ENCODE peak calls at places on chromosomes 13 and 19, in eight cellular contexts. Y, G, E, U, A, L, K and M are unnamed samples.

GRCh38 chr19:55058781-55059610 is 4.0 kb downstream of the RDH13 start:
- DNase-seq in G (no peak), Y (no peak), A (no peak), E (no peak), L (no peak), U (no peak), K (no peak), M (no peak)

GRCh38 chr19:13980340-13980739 is 25.8 kb downstream of the RFX1 start:
- DNase-seq in A (no peak), Y (no peak), L (no peak), G (no peak), U (no peak), K (no peak), E (no peak), M (no peak)

GRCh38 chr13:32956595-32956933 is 59.7 kb upstream of the KL start:
- DNase-seq in U (no peak), K (no peak), A (no peak), L (no peak), G (no peak), E (no peak), Y (no peak), M (no peak)

GRCh38 chr13:74773263-74773662 is 639.1 kb upstream of the KLF12 start:
- DNase-seq in K (no peak), A (no peak), G (no peak), L (no peak), U (peak), E (no peak), Y (no peak), M (no peak)

GRCh38 chr13:43316997-43317396 is 293.6 kb downstream of the DNAJC15 start:
- DNase-seq in E (no peak), K (no peak), G (no peak), L (no peak), Y (no peak), A (peak), U (peak), M (no peak)

GRCh38 chr19:18287836-18288772 is 6.7 kb upstream of the JUND start:
- DNase-seq in L (no peak), K (no peak), Y (no peak), G (no peak), E (no peak), U (no peak), A (no peak), M (no peak)

GRCh38 chr19:28334419-28334818 is 878.5 kb downstream of the UQCRFS1 start:
- DNase-seq in L (no peak), A (no peak), Y (no peak), G (no peak), U (no peak), K (no peak), E (no peak), M (no peak)

GRCh38 chr13:27476943-27477681 is 26.7 kb upstream of the MTIF3 start:
- DNase-seq in U (peak), L (no peak), K (no peak), A (peak), E (peak), G (no peak), Y (peak), M (no peak)

GRCh38 chr13:33353210-33353609 is 67.7 kb upstream of the STARD13 start:
- DNase-seq in U (no peak), Y (peak), A (no peak), E (no peak), K (no peak), G (peak), L (peak), M (no peak)

GRCh38 chr19:58571575-58571947 is 1.6 kb downstream of the MZF1 start:
- DNase-seq in A (no peak), L (peak), E (no peak), G (peak), Y (peak), U (no peak), K (no peak), M (no peak)

GRCh38 chr13:98570929-98571372 is 6.0 kb downstream of the STK24 start:
- DNase-seq in Y (no peak), K (no peak), A (no peak), E (no peak), U (peak), L (no peak), G (peak), M (no peak)

GRCh38 chr13:40152145-40152544 is 496.7 kb downstream of the COG6 start:
- DNase-seq in Y (no peak), K (no peak), U (peak), E (peak), G (no peak), L (no peak), A (peak), M (no peak)

DNA sequence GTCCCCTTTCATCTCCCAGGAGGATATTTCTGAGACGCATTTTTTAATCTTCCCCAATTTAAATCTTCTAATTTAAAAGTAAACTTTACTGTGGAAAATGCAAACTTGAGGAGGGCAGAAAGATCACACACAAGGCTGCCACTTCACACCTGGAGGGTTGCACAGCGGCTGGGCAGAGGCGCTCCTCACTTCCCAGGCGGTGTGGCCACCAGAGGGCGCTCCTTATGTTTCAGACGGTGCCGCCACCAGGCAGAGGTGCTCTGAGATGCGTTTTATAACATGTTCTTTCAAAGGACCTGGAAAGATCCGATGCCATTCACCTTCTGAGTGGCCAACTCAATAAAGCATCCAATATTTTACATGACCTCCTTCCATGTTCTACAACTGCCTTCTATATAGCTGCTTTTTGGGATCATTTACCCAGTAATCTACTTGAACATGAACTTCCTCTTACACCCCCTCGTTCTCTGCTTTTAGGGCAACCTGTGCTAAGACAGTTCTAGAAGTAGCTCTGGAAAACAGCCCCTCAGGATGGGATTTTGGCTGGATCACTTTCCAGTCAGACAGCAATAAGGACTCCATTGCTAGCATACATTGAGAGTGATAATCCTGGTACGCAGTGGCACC is 14.8 kb upstream of the MTUS2 start:
- DNase-seq in A (peak), U (peak), G (no peak), L (no peak), E (no peak), Y (peak), K (peak), M (no peak)
- TF ChIP-seq CTCF in A (peak), U (peak), G (peak), L (no peak), E (peak), Y (peak), K (peak), M (peak)

DNA sequence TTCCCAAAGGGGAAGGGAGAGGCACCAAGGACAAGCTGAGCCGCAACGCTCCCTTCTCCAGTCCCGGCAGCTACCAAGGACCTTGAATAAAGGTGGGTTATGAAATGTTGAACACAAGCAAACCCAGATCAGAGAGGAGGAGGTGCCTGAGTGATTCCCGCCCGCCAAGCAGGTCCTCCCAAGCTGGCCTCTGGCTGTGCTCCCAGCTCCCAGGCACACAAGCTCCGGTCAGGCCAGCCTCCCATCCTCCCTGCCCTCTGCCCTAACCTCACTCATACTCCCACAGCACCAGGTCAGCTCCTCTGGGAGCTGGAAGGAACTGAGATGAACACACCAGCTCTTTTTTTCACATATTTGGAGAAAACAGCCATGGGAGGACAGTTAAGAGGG is 3.7 kb downstream of the NAPA start:
- DNase-seq in G (no peak), A (peak), K (no peak), L (no peak), U (no peak), E (no peak), Y (peak), M (no peak)
- TF ChIP-seq CTCF in G (no peak), A (no peak), K (no peak), L (no peak), U (no peak), E (no peak), Y (no peak), M (no peak)

GRCh38 chr13:99956473-99957349 is 14.9 kb downstream of the ZIC5 start:
- DNase-seq in A (no peak), Y (no peak), U (no peak), K (peak), G (no peak), L (no peak), E (no peak), M (no peak)
- TF ChIP-seq CTCF in A (no peak), Y (no peak), U (no peak), K (no peak), G (no peak), L (no peak), E (no peak), M (no peak)

GRCh38 chr19:50387176-50387867 is 3.2 kb downstream of the POLD1 start:
- DNase-seq in Y (no peak), K (no peak), U (peak), L (no peak), A (peak), E (no peak), G (peak), M (no peak)
- TF ChIP-seq CTCF in Y (no peak), K (no peak), U (no peak), L (no peak), A (no peak), E (no peak), G (no peak), M (no peak)

GRCh38 chr19:29964171-29964570 is 22.1 kb downstream of the URI1 start:
- DNase-seq in A (peak), E (no peak), Y (no peak), L (no peak), G (no peak), K (no peak), U (peak), M (no peak)

GRCh38 chr19:29967623-29968022 is 25.6 kb downstream of the URI1 start:
- DNase-seq in G (no peak), Y (no peak), L (no peak), A (peak), E (no peak), U (peak), K (no peak), M (no peak)

GRCh38 chr19:29965529-29965928 is 23.5 kb downstream of the URI1 start:
- DNase-seq in E (no peak), L (no peak), Y (no peak), K (no peak), U (peak), A (no peak), G (no peak), M (no peak)

GRCh38 chr19:29963576-29963975 is 21.5 kb downstream of the URI1 start:
- DNase-seq in A (no peak), L (no peak), E (no peak), K (no peak), Y (no peak), G (no peak), U (no peak), M (no peak)

DNA sequence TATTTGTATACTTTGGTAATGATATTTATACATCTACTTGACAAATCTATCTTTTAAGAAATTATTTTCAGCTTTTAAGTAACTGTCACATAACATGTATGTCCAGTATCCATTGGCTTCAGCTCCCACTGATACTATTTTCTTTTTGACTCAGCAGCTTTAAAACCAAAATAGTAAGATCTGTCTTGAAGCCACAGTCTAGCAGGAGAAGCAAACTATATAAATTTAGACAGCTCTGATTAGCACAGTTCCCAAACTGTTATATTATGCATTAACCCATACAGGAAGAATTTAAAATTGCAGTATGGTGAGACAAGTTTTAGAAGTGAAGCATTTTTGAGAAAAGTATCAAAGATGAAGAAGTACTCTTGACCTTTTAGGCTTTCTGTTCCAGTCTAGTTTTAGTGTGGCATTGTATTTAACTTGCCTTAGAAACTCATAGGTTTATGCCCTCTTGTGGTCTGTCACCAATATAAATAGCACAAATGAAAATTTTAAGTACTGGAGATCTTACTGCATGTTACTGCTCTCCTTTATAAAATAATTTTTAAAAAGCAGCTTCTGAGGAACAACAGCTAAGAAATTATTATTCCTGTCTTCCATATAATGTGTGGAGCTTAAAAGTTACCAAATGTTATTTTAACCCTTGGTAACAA is 24.7 kb downstream of the URI1 start:
- DNase-seq in K (no peak), L (no peak), A (peak), E (no peak), G (no peak), U (peak), Y (no peak), M (no peak)
- TF ChIP-seq CTCF in K (no peak), L (no peak), A (peak), E (peak), G (no peak), U (peak), Y (peak), M (peak)